ENCODE peak calls at places on chromosomes 7 and 10, in eight cellular contexts. Z is epithelial cell of esophagus; O is RWPE1; S is progenitor cell of endocrine pancreas; H is upper lobe of right lung; C is CD4-positive, alpha-beta T cell; A is adrenal gland; G is SK-N-SH. J is an unnamed sample.

GRCh38 chr10:84205853-84206513 is 11.6 kb downstream of the CDHR1 start:
- DNase-seq in G (no peak), O (no peak), C (no peak), S (no peak), A (no peak), H (peak), Z (no peak), J (no peak)

GRCh38 chr10:63829020-63829419 is 307.8 kb downstream of the REEP3 start:
- DNase-seq in O (no peak), A (no peak), C (no peak), G (no peak), H (no peak), S (no peak), Z (peak), J (no peak)

GRCh38 chr7:95545666-95546065 is 50.6 kb downstream of the PDK4 start:
- DNase-seq in G (no peak), Z (peak), H (no peak), A (no peak), S (no peak), C (no peak), O (no peak), J (no peak)

GRCh38 chr7:100863406-100863950 is 3.7 kb upstream of the TRIP6 start:
- DNase-seq in O (no peak), S (no peak), A (no peak), C (no peak), H (no peak), Z (no peak), G (no peak), J (no peak)

GRCh38 chr10:62063795-62064472 is 162.4 kb downstream of the ARID5B start:
- DNase-seq in S (no peak), A (no peak), H (no peak), Z (peak), G (no peak), C (no peak), O (no peak), J (no peak)

GRCh38 chr7:95324396-95324795 is at the start of gene PON1:
- DNase-seq in S (peak), O (no peak), A (no peak), G (peak), H (no peak), C (no peak), Z (no peak), J (no peak)

GRCh38 chr7:159086301-159086925 is 58.3 kb downstream of the VIPR2 start:
- DNase-seq in C (no peak), A (peak), O (no peak), H (no peak), S (no peak), Z (no peak), G (no peak), J (no peak)

GRCh38 chr10:113007343-113007771 is 57.3 kb downstream of the TCF7L2 start:
- DNase-seq in O (no peak), A (no peak), S (no peak), Z (no peak), G (no peak), C (peak), H (no peak), J (no peak)

GRCh38 chr7:103142494-103142893 is 6.4 kb downstream of the NAPEPLD start:
- DNase-seq in O (no peak), S (no peak), H (no peak), C (no peak), A (no peak), G (no peak), Z (peak), J (no peak)

GRCh38 chr7:130356121-130356759 is 11.6 kb downstream of the CPA5 start:
- DNase-seq in A (peak), G (peak), H (no peak), C (no peak), O (peak), S (peak), Z (peak), J (no peak)

GRCh38 chr7:14841086-14841485 is 61.5 kb downstream of the DGKB start:
- DNase-seq in H (no peak), A (no peak), G (no peak), S (no peak), Z (no peak), O (no peak), C (no peak), J (no peak)

GRCh38 chr7:19106308-19107141 is 10.9 kb downstream of the TWIST1 start:
- DNase-seq in Z (no peak), H (no peak), S (no peak), A (no peak), G (peak), C (no peak), O (no peak), J (no peak)

GRCh38 chr7:8251195-8251594 is 10.8 kb downstream of the ICA1 start:
- DNase-seq in H (no peak), Z (peak), O (no peak), G (no peak), C (no peak), S (no peak), A (no peak), J (no peak)

GRCh38 chr10:73408061-73408460 is 5.8 kb downstream of the ANXA7 start:
- DNase-seq in O (no peak), C (no peak), S (no peak), Z (no peak), H (no peak), G (no peak), A (no peak), J (no peak)

GRCh38 chr10:52551036-52551435 is 221.5 kb downstream of the MBL2 start:
- DNase-seq in Z (no peak), G (no peak), H (no peak), O (no peak), C (no peak), S (no peak), A (no peak), J (no peak)

GRCh38 chr10:58511765-58512469 is 755 bp upstream of the BICC1 start:
- DNase-seq in H (no peak), S (no peak), O (no peak), C (no peak), A (peak), Z (peak), G (peak), J (peak)

GRCh38 chr10:4535531-4535930 is 290.5 kb upstream of the AKR1E2 start:
- DNase-seq in A (no peak), H (no peak), C (no peak), G (no peak), S (no peak), Z (no peak), O (no peak), J (no peak)

GRCh38 chr7:149791411-149792219 is 18.2 kb upstream of the ZNF467 start:
- DNase-seq in O (no peak), G (no peak), Z (no peak), H (no peak), C (no peak), S (no peak), A (no peak), J (no peak)

GRCh38 chr10:69237528-69238159 is 17.5 kb downstream of the HKDC1 start:
- DNase-seq in S (peak), O (peak), A (peak), G (peak), Z (peak), C (peak), H (peak), J (peak)

GRCh38 chr7:46256870-46257528 is 335.9 kb upstream of the IGFBP3 start:
- DNase-seq in Z (no peak), S (no peak), H (no peak), C (no peak), O (no peak), A (no peak), G (peak), J (no peak)

GRCh38 chr10:30462513-30462912 is 28.5 kb downstream of the MAP3K8 start:
- DNase-seq in A (no peak), O (no peak), G (no peak), C (no peak), Z (no peak), H (no peak), S (no peak), J (no peak)

GRCh38 chr10:100607439-100607838 is 71.7 kb downstream of the HIF1AN start:
- DNase-seq in Z (no peak), C (no peak), S (no peak), H (no peak), O (no peak), A (no peak), G (no peak), J (no peak)

GRCh38 chr10:21406595-21407218 is 118.8 kb downstream of the SKIDA1 start:
- DNase-seq in G (no peak), H (no peak), C (no peak), O (no peak), S (no peak), Z (peak), A (no peak), J (no peak)

GRCh38 chr7:127961787-127962463 is 69.3 kb downstream of the LRRC4 start:
- DNase-seq in G (no peak), S (no peak), O (no peak), A (no peak), Z (no peak), H (no peak), C (no peak), J (no peak)

GRCh38 chr7:25615005-25615404 is 386.7 kb upstream of the NPVF start:
- DNase-seq in S (no peak), C (no peak), H (no peak), O (no peak), A (no peak), G (no peak), Z (no peak), J (no peak)

GRCh38 chr7:123716877-123717276 is 31.9 kb downstream of the WASL start:
- DNase-seq in A (no peak), S (no peak), C (no peak), Z (peak), O (peak), H (no peak), G (no peak), J (no peak)
- TF ChIP-seq CTCF in A (no peak), S (no peak), C (no peak), Z (no peak), O (no peak), H (no peak), G (peak), J (no peak)

GRCh38 chr10:110528224-110528997 is 30.7 kb downstream of the DUSP5 start:
- DNase-seq in C (no peak), S (no peak), G (no peak), Z (no peak), O (no peak), H (no peak), A (no peak), J (no peak)
- TF ChIP-seq CTCF in C (no peak), S (no peak), G (no peak), Z (no peak), O (no peak), H (no peak), A (no peak), J (no peak)

GRCh38 chr7:153832160-153832559 is 220.0 kb upstream of the DPP6 start:
- DNase-seq in Z (no peak), C (no peak), S (no peak), H (no peak), A (no peak), G (peak), O (no peak), J (no peak)
- TF ChIP-seq CTCF in Z (no peak), C (no peak), S (no peak), H (no peak), A (no peak), G (no peak), O (no peak), J (no peak)

DNA sequence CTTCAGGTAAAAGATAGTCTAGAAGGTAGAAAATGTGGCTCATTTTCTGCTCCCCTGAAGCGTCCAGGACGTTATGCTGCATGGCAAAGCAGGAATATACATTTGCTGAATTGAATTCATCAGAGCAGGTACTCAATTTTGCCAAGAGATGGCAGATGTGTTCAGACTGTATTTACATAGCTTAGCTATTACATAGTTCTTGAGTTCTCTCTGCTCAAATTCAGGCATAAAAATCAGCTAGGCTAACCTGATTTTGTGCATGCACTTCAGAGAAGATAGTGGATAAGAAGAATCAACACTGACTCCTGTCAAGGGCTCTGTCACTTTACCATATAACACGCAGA is 209.2 kb upstream of the FAM3C start:
- DNase-seq in S (no peak), O (peak), C (no peak), G (no peak), H (no peak), A (no peak), Z (peak), J (no peak)
- TF ChIP-seq CTCF in S (no peak), O (peak), C (no peak), G (peak), H (no peak), A (no peak), Z (peak), J (no peak)

DNA sequence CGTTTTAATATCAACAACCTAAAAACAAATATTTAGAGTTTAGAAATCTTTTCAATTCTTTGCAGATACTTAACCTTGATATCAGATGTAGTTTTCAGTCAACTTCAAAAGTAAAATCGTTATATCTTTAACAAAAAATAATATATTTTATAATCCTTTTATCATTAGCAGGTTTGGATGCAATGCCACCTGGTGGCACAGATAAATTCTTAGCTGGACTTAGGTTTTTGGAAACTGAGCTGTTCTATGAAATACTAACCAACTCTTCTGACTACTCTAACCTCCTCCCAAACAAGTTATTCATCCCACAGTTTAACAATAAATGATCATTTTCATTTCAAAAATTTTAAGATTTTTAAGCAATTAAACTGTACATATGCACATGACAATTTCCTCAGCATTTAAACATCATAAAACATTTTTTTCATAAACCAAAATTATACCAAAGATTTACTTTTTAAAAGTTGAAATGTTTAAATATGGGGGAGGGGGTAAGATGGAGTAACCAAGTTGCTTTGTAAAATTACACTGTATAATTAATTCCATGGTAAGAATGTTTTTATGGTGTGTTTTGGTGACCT is 56.9 kb downstream of the HIBADH start:
- DNase-seq in H (no peak), C (no peak), S (no peak), A (no peak), G (no peak), Z (peak), O (peak), J (no peak)
- TF ChIP-seq CTCF in H (peak), C (no peak), S (peak), A (peak), G (peak), Z (peak), O (peak), J (no peak)

DNA sequence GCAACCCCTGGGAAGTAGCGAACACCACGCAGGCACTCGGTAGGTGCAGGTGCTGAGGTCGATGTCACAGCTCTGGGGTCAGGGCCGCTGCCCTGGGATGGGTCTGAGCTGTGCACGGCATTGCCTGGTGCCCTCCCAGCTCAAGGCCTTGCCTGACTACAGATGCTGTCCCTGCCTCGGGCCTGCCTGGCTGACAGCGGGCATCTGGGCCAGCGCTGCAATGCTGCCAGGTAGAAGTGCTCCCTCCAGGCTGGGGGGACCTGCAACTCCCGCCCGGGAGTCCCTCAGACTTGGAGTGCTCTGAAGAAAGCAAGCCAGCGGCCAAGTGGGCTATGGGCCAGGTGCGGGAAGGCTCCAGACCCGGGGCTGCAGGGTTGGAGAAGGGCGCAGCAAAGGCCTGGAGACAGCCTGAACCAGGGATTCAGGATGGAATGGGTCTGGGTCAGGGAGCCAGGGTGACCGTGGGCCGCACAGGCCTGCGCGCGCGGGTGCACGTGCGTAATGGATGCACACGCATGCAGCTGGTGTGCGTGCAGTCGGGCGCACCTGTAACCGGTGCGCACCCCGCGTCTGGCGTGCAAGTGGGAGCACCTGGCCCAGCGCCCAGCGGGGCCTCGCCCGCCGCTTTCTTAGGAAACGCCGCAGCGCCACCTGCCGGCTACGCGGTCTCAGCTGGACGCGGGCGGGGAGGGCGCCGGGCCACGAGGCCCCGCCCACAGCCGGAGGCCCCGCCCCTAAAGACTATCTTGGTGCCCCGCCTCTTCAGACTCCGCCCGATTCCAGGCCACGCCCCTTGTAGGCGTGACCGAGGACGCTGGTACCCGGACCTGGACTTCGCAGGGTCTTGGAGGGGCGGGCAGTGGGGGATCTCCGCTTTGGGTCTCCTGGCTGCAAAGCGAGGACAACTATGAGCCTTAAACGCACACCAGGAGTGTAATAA is 46.7 kb downstream of the MICALL2 start:
- DNase-seq in H (peak), Z (peak), O (peak), A (peak), S (peak), G (peak), C (peak), J (peak)
- TF ChIP-seq CTCF in H (peak), Z (peak), O (peak), A (peak), S (peak), G (peak), C (peak), J (peak)

J was measured in GM13976.